ENCODE peak calls at places on chromosomes 7 and 10, in four cellular contexts. One of them, this sample, is unnamed.
A peak's percentile ranks its signal among the peaks of the same experiment; 100 is the strongest.

GRCh38 chr10:84783386-84783785 is 455.0 kb downstream of the CCSER2 start:
- DNase-seq in HFFc6: no peak
- DNase-seq in dorsolateral prefrontal cortex: peak; percentile 4
- DNase-seq in M059J: peak; percentile 36
- DNase-seq in this sample: peak; percentile 7

GRCh38 chr10:69439350-69439739 is 11.9 kb upstream of the TSPAN15 start:
- DNase-seq in HFFc6: peak; percentile 80
- DNase-seq in dorsolateral prefrontal cortex: peak; percentile 87
- DNase-seq in M059J: peak; percentile 92
- DNase-seq in this sample: peak; percentile 81

GRCh38 chr7:4269746-4270145 is 412.3 kb upstream of the FOXK1 start:
- DNase-seq in HFFc6: no peak
- DNase-seq in dorsolateral prefrontal cortex: no peak
- DNase-seq in M059J: no peak
- DNase-seq in this sample: no peak

GRCh38 chr10:18436902-18437301 is 214.5 kb downstream of the NSUN6 start:
- DNase-seq in HFFc6: no peak
- DNase-seq in dorsolateral prefrontal cortex: no peak
- DNase-seq in M059J: no peak
- DNase-seq in this sample: no peak

GRCh38 chr7:40810274-40810673 is 675.5 kb downstream of the SUGCT start:
- DNase-seq in HFFc6: peak; percentile 67
- DNase-seq in dorsolateral prefrontal cortex: no peak
- DNase-seq in M059J: peak; percentile 78
- DNase-seq in this sample: peak; percentile 51

GRCh38 chr7:140650367-140650766 is 9.8 kb upstream of the DENND2A start:
- DNase-seq in HFFc6: no peak
- DNase-seq in dorsolateral prefrontal cortex: no peak
- DNase-seq in M059J: peak; percentile 21
- DNase-seq in this sample: no peak

GRCh38 chr7:40595832-40596231 is 461.0 kb downstream of the SUGCT start:
- DNase-seq in HFFc6: no peak
- DNase-seq in dorsolateral prefrontal cortex: no peak
- DNase-seq in M059J: no peak
- DNase-seq in this sample: no peak

GRCh38 chr10:132785433-132786278 is at the start of gene NKX6-2:
- DNase-seq in HFFc6: no peak
- DNase-seq in dorsolateral prefrontal cortex: no peak
- DNase-seq in M059J: no peak
- DNase-seq in this sample: no peak

GRCh38 chr10:116674901-116675423 is 54.2 kb downstream of the PNLIPRP2 start:
- DNase-seq in HFFc6: no peak
- DNase-seq in dorsolateral prefrontal cortex: no peak
- DNase-seq in M059J: no peak
- DNase-seq in this sample: no peak

GRCh38 chr7:101156277-101156676 is 2.0 kb downstream of the AP1S1 start:
- DNase-seq in HFFc6: no peak
- DNase-seq in dorsolateral prefrontal cortex: no peak
- DNase-seq in M059J: no peak
- DNase-seq in this sample: no peak

GRCh38 chr10:116708386-116708785 is 34.0 kb downstream of the HSPA12A start:
- DNase-seq in HFFc6: peak; percentile 81
- DNase-seq in dorsolateral prefrontal cortex: no peak
- DNase-seq in M059J: no peak
- DNase-seq in this sample: peak; percentile 62

GRCh38 chr10:8061274-8062211 is 7.1 kb downstream of the GATA3 start:
- DNase-seq in HFFc6: no peak
- DNase-seq in dorsolateral prefrontal cortex: no peak
- DNase-seq in M059J: peak; percentile 67
- DNase-seq in this sample: no peak

This sample was measured in EL.